ENCODE peak calls at places on chromosomes 2 and 18, in four cellular contexts. One of them, this sample, is unnamed.

GRCh38 chr2:40820319-40820718 is 368.4 kb upstream of the SLC8A1 start:
- DNase-seq in upper lobe of right lung: no peak
- DNase-seq in K562: no peak
- DNase-seq in right lobe of liver: no peak
- DNase-seq in this sample: no peak

GRCh38 chr2:136246086-136246669 is 128.2 kb upstream of the CXCR4 start:
- DNase-seq in upper lobe of right lung: peak
- DNase-seq in K562: no peak
- DNase-seq in right lobe of liver: peak
- DNase-seq in this sample: no peak

GRCh38 chr2:215452725-215453124 is 16.9 kb upstream of the FN1 start:
- DNase-seq in upper lobe of right lung: no peak
- DNase-seq in K562: peak
- DNase-seq in right lobe of liver: no peak
- DNase-seq in this sample: no peak

GRCh38 chr18:9876867-9877654 is 8.7 kb upstream of the TXNDC2 start:
- DNase-seq in upper lobe of right lung: no peak
- DNase-seq in K562: peak
- DNase-seq in right lobe of liver: no peak
- DNase-seq in this sample: no peak

GRCh38 chr2:61275575-61276184 is 113.7 kb downstream of the C2orf74 start:
- DNase-seq in upper lobe of right lung: no peak
- DNase-seq in K562: no peak
- DNase-seq in right lobe of liver: no peak
- DNase-seq in this sample: no peak

GRCh38 chr2:73078457-73079411 is 7.2 kb upstream of the SFXN5 start:
- DNase-seq in upper lobe of right lung: peak
- DNase-seq in K562: no peak
- DNase-seq in right lobe of liver: peak
- DNase-seq in this sample: no peak

GRCh38 chr2:189347540-189347939 is 93.7 kb upstream of the WDR75 start:
- DNase-seq in upper lobe of right lung: no peak
- DNase-seq in K562: peak
- DNase-seq in right lobe of liver: no peak
- DNase-seq in this sample: peak

GRCh38 chr2:111118455-111119003 is 2.2 kb upstream of the BCL2L11 start:
- DNase-seq in upper lobe of right lung: no peak
- DNase-seq in K562: no peak
- DNase-seq in right lobe of liver: peak
- DNase-seq in this sample: no peak

GRCh38 chr2:237208373-237209045 is 122.8 kb downstream of the COPS8 start:
- DNase-seq in upper lobe of right lung: no peak
- DNase-seq in K562: no peak
- DNase-seq in right lobe of liver: no peak
- DNase-seq in this sample: no peak

GRCh38 chr2:13616656-13617055 is 899.9 kb downstream of the TRIB2 start:
- DNase-seq in upper lobe of right lung: no peak
- DNase-seq in K562: no peak
- DNase-seq in right lobe of liver: no peak
- DNase-seq in this sample: no peak

GRCh38 chr2:222835823-222836151 is 25.0 kb upstream of the ACSL3 start:
- DNase-seq in upper lobe of right lung: no peak
- DNase-seq in K562: no peak
- DNase-seq in right lobe of liver: no peak
- DNase-seq in this sample: no peak

GRCh38 chr2:10521891-10522448 is 73.8 kb upstream of the ODC1 start:
- DNase-seq in upper lobe of right lung: no peak
- DNase-seq in K562: no peak
- DNase-seq in right lobe of liver: no peak
- DNase-seq in this sample: no peak

GRCh38 chr2:112621792-112622527 is 23.8 kb upstream of the SLC20A1 start:
- DNase-seq in upper lobe of right lung: no peak
- DNase-seq in K562: no peak
- DNase-seq in right lobe of liver: no peak
- DNase-seq in this sample: no peak

GRCh38 chr18:56945171-56945863 is 201.6 kb upstream of the BOD1L2 start:
- DNase-seq in upper lobe of right lung: no peak
- DNase-seq in K562: no peak
- DNase-seq in right lobe of liver: no peak
- DNase-seq in this sample: no peak

GRCh38 chr18:55416791-55417190 is 171.2 kb downstream of the TCF4 start:
- DNase-seq in upper lobe of right lung: no peak
- DNase-seq in K562: no peak
- DNase-seq in right lobe of liver: no peak
- DNase-seq in this sample: no peak

GRCh38 chr2:68970566-68970965 is 3.9 kb upstream of the GKN1 start:
- DNase-seq in upper lobe of right lung: no peak
- DNase-seq in K562: no peak
- DNase-seq in right lobe of liver: no peak
- DNase-seq in this sample: no peak

GRCh38 chr2:219381448-219381847 is 6.3 kb downstream of the DNPEP start:
- DNase-seq in upper lobe of right lung: no peak
- DNase-seq in K562: peak
- DNase-seq in right lobe of liver: no peak
- DNase-seq in this sample: no peak

GRCh38 chr2:219384872-219385271 is 2.8 kb downstream of the DNPEP start:
- DNase-seq in upper lobe of right lung: peak
- DNase-seq in K562: no peak
- DNase-seq in right lobe of liver: no peak
- DNase-seq in this sample: no peak

GRCh38 chr2:219378167-219378851 is 9.4 kb downstream of the DNPEP start:
- DNase-seq in upper lobe of right lung: no peak
- DNase-seq in K562: no peak
- DNase-seq in right lobe of liver: no peak
- DNase-seq in this sample: no peak

GRCh38 chr2:219384083-219384713 is 3.5 kb downstream of the DNPEP start:
- DNase-seq in upper lobe of right lung: peak
- DNase-seq in K562: no peak
- DNase-seq in right lobe of liver: no peak
- DNase-seq in this sample: no peak

DNA sequence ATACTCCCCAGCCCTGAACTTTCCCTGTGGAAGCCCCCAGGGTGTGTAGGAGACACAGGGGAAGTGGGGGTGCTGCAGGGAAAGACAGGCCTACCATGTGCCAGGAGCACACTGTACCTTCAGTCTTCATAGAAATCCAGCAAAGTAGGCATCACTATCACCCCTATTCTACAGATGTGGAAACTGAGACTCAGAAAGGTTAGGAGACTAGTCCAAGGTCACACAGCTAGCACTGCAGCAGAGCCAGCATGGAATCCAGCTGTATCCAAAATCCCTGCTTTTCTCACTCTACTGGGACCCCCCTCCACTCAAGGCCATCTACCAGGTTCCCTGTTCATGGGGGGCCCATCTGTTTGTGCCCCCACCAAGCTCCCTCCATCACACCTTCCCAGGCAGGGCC is 6.8 kb downstream of the DNPEP start:
- DNase-seq in upper lobe of right lung: no peak
- DNase-seq in K562: no peak
- DNase-seq in right lobe of liver: no peak
- DNase-seq in this sample: no peak
- H3K4me3 ChIP-seq in upper lobe of right lung: no peak
- H3K4me3 ChIP-seq in K562: no peak
- H3K4me3 ChIP-seq in right lobe of liver: no peak
- H3K4me3 ChIP-seq in this sample: no peak

GRCh38 chr18:41373612-41374011 is 581.4 kb upstream of the PIK3C3 start:
- DNase-seq in upper lobe of right lung: no peak
- DNase-seq in K562: no peak
- DNase-seq in right lobe of liver: no peak
- DNase-seq in this sample: no peak

GRCh38 chr18:41378628-41379027 is 576.4 kb upstream of the PIK3C3 start:
- DNase-seq in upper lobe of right lung: no peak
- DNase-seq in K562: no peak
- DNase-seq in right lobe of liver: no peak
- DNase-seq in this sample: peak
- TF ChIP-seq CTCF in upper lobe of right lung: no peak
- TF ChIP-seq CTCF in K562: no peak
- TF ChIP-seq CTCF in right lobe of liver: no peak
- TF ChIP-seq CTCF in this sample: peak

DNA sequence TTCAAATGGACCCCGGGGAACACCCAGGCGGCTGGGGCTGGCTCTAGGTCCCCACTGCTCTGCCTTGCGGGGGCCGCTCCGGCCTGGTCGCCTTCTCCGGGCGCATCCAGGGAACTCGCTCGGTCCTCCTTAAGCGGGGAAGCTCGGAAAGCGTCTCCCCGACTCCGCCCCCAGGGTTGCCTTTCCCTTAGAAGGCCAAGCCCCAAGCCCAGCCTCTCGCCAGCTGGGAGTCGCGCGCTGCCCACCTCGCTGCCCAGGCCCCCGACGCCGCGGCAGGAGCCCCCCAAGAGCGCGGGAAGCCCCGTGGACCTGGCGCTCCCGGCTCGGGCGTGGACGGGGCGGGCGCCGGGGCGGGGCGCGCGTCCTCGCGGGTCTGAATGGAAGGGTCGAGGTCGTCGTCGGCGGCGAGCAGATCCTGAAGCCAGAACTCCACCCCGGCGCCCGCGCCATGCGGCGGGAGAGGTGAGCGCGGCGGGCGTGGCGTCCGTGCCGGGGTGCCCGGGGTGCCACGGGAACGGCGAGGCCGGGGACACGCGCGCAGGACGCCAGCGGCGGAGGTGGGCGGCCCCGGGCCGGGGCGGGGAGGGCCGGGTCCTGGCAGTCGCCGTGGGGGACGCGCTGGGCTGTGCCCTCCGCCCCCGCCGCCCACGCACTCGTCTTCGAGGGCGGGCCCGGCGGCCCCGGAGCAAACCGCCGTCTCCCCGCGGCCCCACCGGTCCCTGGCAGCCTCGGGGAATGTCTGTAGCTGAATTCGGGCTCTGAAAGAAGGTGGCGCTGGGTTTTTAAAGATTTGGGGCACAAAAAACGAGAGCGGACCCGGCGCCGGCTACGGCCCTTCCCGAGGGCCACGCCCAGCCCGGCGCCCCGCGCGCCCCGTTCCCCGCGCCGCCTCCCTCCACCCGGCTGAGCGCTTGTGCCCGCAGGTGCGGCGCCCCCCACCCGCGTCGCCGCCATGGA is at the start of gene BOK:
- DNase-seq in upper lobe of right lung: peak
- DNase-seq in K562: peak
- DNase-seq in right lobe of liver: peak
- DNase-seq in this sample: no peak
- H3K4me3 ChIP-seq in upper lobe of right lung: peak
- H3K4me3 ChIP-seq in K562: peak
- H3K4me3 ChIP-seq in right lobe of liver: peak
- H3K4me3 ChIP-seq in this sample: peak

GRCh38 chr2:28750316-28751101 is 1.1 kb upstream of the PPP1CB start:
- DNase-seq in upper lobe of right lung: no peak
- DNase-seq in K562: peak
- DNase-seq in right lobe of liver: no peak
- DNase-seq in this sample: no peak

GRCh38 chr2:28753043-28753683 is 1.5 kb downstream of the PPP1CB start:
- DNase-seq in upper lobe of right lung: peak
- DNase-seq in K562: peak
- DNase-seq in right lobe of liver: peak
- DNase-seq in this sample: peak

GRCh38 chr2:28752608-28752984 is 966 bp downstream of the PPP1CB start:
- DNase-seq in upper lobe of right lung: no peak
- DNase-seq in K562: no peak
- DNase-seq in right lobe of liver: no peak
- DNase-seq in this sample: no peak

GRCh38 chr2:28751956-28752607 is 452 bp downstream of the PPP1CB start:
- DNase-seq in upper lobe of right lung: no peak
- DNase-seq in K562: peak
- DNase-seq in right lobe of liver: no peak
- DNase-seq in this sample: no peak

GRCh38 chr2:28751102-28751955 is at the start of gene PPP1CB:
- DNase-seq in upper lobe of right lung: peak
- DNase-seq in K562: peak
- DNase-seq in right lobe of liver: peak
- DNase-seq in this sample: peak
- TF ChIP-seq CTCF in upper lobe of right lung: peak
- TF ChIP-seq CTCF in K562: peak
- TF ChIP-seq CTCF in right lobe of liver: peak
- TF ChIP-seq CTCF in this sample: peak

GRCh38 chr2:109226128-109226527 is 97.1 kb downstream of the SH3RF3 start:
- DNase-seq in upper lobe of right lung: peak
- DNase-seq in K562: no peak
- DNase-seq in right lobe of liver: peak
- DNase-seq in this sample: no peak

GRCh38 chr2:109222825-109223471 is 93.9 kb downstream of the SH3RF3 start:
- DNase-seq in upper lobe of right lung: peak
- DNase-seq in K562: no peak
- DNase-seq in right lobe of liver: no peak
- DNase-seq in this sample: no peak

GRCh38 chr2:109223490-109223889 is 94.5 kb downstream of the SH3RF3 start:
- DNase-seq in upper lobe of right lung: peak
- DNase-seq in K562: no peak
- DNase-seq in right lobe of liver: no peak
- DNase-seq in this sample: no peak

GRCh38 chr2:109226612-109227011 is 97.6 kb downstream of the SH3RF3 start:
- DNase-seq in upper lobe of right lung: no peak
- DNase-seq in K562: no peak
- DNase-seq in right lobe of liver: no peak
- DNase-seq in this sample: no peak

DNA sequence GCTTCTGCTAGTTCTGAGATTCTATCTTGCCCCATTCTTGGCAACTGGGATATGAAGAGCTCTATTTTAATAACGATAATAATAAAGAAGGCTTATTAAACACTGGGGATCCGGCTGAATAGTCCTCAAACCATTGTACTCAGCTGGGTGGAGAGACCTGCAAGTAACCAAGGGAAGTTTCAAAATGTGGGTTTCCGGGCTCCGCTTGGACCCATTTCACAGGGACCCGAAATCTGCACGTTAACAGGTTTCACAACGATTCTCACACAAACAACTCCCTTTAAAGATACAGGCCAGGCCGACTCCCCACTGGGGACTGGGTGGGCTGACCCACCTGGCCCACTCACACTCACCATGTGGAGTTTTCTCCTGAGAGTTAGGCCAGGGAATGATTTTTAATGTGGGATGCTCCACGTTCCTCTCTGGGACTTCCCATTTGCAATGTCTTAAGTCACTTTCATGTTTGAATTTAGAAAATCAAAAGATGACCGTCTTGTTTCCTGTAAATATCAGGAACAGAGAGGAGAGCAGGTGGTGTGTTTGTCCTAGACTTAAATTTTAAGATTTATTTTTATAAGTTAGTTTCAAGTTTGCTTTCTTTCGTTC is 96.3 kb downstream of the SH3RF3 start:
- DNase-seq in upper lobe of right lung: no peak
- DNase-seq in K562: no peak
- DNase-seq in right lobe of liver: no peak
- DNase-seq in this sample: no peak
- H3K4me3 ChIP-seq in upper lobe of right lung: no peak
- H3K4me3 ChIP-seq in K562: no peak
- H3K4me3 ChIP-seq in right lobe of liver: no peak
- H3K4me3 ChIP-seq in this sample: no peak